ENCODE peak calls at places on chromosomes 2 and 18, in five cellular contexts. Y is activated CD4-positive, alpha-beta T cell treated with anti-CD3 and anti-CD28 coated beads, Interleukin-2, amount 50 U/mL, for 1 hour; K is aorta; J is stimulated activated CD8-positive, alpha-beta memory T cell treated with anti-CD3 and anti-CD28 coated beads, Interleukin-15, amount 100 ng/mL, for 24 hours; S is A549. E is an unnamed sample.

GRCh38 chr2:195779491-195779890 is 122.5 kb downstream of the SLC39A10 start:
- DNase-seq in Y (no peak), K (no peak), J (no peak), S (no peak), E (no peak)

GRCh38 chr2:189585357-189585756 is 4.8 kb upstream of the SLC40A1 start:
- DNase-seq in Y (no peak), K (no peak), J (no peak), S (no peak), E (no peak)

GRCh38 chr2:202436631-202437030 is 60.5 kb downstream of the BMPR2 start:
- DNase-seq in Y (no peak), K (no peak), J (no peak), S (no peak), E (no peak)

GRCh38 chr2:8514748-8515389 is 167.0 kb upstream of the ID2 start:
- DNase-seq in Y (no peak), K (no peak), J (no peak), S (no peak), E (no peak)

GRCh38 chr2:72145658-72146329 is 1.9 kb downstream of the CYP26B1 start:
- DNase-seq in Y (no peak), K (peak), J (no peak), S (no peak), E (no peak)

GRCh38 chr2:9377461-9378097 is 45.7 kb downstream of the ITGB1BP1 start:
- DNase-seq in Y (no peak), K (no peak), J (no peak), S (no peak), E (no peak)

GRCh38 chr2:100015849-100016248 is 126.5 kb downstream of the AFF3 start:
- DNase-seq in Y (no peak), K (no peak), J (no peak), S (no peak), E (no peak)

GRCh38 chr2:230723363-230723762 is 10.7 kb downstream of the CAB39 start:
- DNase-seq in Y (peak), K (no peak), J (no peak), S (no peak), E (peak)

GRCh38 chr18:62187543-62188378 is 706 bp downstream of the RELCH start:
- DNase-seq in Y (peak), K (no peak), J (no peak), S (no peak), E (peak)

GRCh38 chr18:8813621-8814020 is 108.3 kb downstream of the MTCL1 start:
- DNase-seq in Y (no peak), K (no peak), J (no peak), S (no peak), E (no peak)

GRCh38 chr2:175600024-175600831 is 401.8 kb downstream of the LNPK start:
- DNase-seq in Y (no peak), K (no peak), J (no peak), S (no peak), E (no peak)

GRCh38 chr2:237509905-237510304 is 22.9 kb downstream of the MLPH start:
- DNase-seq in Y (no peak), K (no peak), J (no peak), S (no peak), E (no peak)

GRCh38 chr2:192828175-192828574 is 633.4 kb upstream of the TMEFF2 start:
- DNase-seq in Y (no peak), K (no peak), J (no peak), S (no peak), E (no peak)

GRCh38 chr2:142509401-142509800 is 368.1 kb upstream of the KYNU start:
- DNase-seq in Y (no peak), K (no peak), J (no peak), S (peak), E (no peak)

GRCh38 chr2:113157897-113158753 is 15.6 kb upstream of the PSD4 start:
- DNase-seq in Y (no peak), K (no peak), J (no peak), S (no peak), E (no peak)

GRCh38 chr2:37100054-37100453 is 15.7 kb downstream of the GPATCH11 start:
- DNase-seq in Y (no peak), K (no peak), J (no peak), S (no peak), E (no peak)

GRCh38 chr2:68231061-68231372 is 21.3 kb downstream of the PPP3R1 start:
- DNase-seq in Y (no peak), K (no peak), J (no peak), S (no peak), E (no peak)